ENCODE peak calls at places on chromosomes 13 and 19, in seven cellular contexts. S, X, H, L, Q, N and Z are unnamed samples.

GRCh38 chr13:45473627-45474026 is 8.9 kb downstream of the COG3 start:
- DNase-seq in Q (no peak), S (no peak), L (no peak), N (no peak), H (no peak), X (no peak), Z (no peak)

GRCh38 chr13:97339989-97340361 is 94.0 kb upstream of the RAP2A start:
- DNase-seq in H (no peak), Q (no peak), S (no peak), N (no peak), L (no peak), X (no peak), Z (no peak)

GRCh38 chr19:45887311-45887710 is 1.4 kb upstream of the IRF2BP1 start:
- DNase-seq in X (no peak), L (no peak), Q (no peak), S (no peak), N (no peak), H (no peak), Z (no peak)

GRCh38 chr19:14366529-14366928 is 14.7 kb upstream of the ADGRE5 start:
- DNase-seq in S (peak), Q (no peak), X (peak), N (no peak), H (no peak), L (peak), Z (no peak)

GRCh38 chr13:94722596-94722995 is 10.3 kb upstream of the SOX21 start:
- DNase-seq in X (no peak), S (no peak), N (no peak), H (peak), L (no peak), Q (no peak), Z (no peak)

GRCh38 chr19:1161716-1162115 is 12.4 kb downstream of the SBNO2 start:
- DNase-seq in L (no peak), S (no peak), H (no peak), X (no peak), N (no peak), Q (no peak), Z (no peak)

GRCh38 chr19:18939922-18940775 is 868 bp downstream of the HOMER3 start:
- DNase-seq in H (no peak), L (no peak), Q (no peak), N (peak), X (no peak), S (no peak), Z (peak)

GRCh38 chr13:100274942-100275506 is 186.1 kb downstream of the PCCA start:
- DNase-seq in L (no peak), N (no peak), X (no peak), S (no peak), H (no peak), Q (no peak), Z (no peak)

GRCh38 chr19:41934849-41935374 is 6.7 kb upstream of the ERFL start:
- DNase-seq in Q (no peak), L (peak), H (peak), S (peak), X (peak), N (peak), Z (peak)

GRCh38 chr13:45482571-45483173 is 17.9 kb downstream of the COG3 start:
- DNase-seq in X (no peak), L (no peak), S (no peak), H (no peak), N (no peak), Q (no peak), Z (no peak)

GRCh38 chr13:24747248-24748151 is 16.5 kb upstream of the RNF17 start:
- DNase-seq in H (peak), S (no peak), X (peak), N (no peak), Q (no peak), L (no peak), Z (peak)

GRCh38 chr13:104984296-104984818 is 1551.1 kb downstream of the EFNB2 start:
- DNase-seq in X (peak), S (peak), L (peak), H (no peak), Q (no peak), N (peak), Z (no peak)

GRCh38 chr13:27053902-27054595 is 117.6 kb downstream of the USP12 start:
- DNase-seq in N (no peak), H (no peak), Q (no peak), S (no peak), X (no peak), L (no peak), Z (no peak)

GRCh38 chr13:97471721-97472120 is 37.8 kb downstream of the RAP2A start:
- DNase-seq in Q (no peak), H (no peak), L (no peak), S (no peak), N (no peak), X (no peak), Z (no peak)

GRCh38 chr13:95039415-95039814 is 261.8 kb downstream of the ABCC4 start:
- DNase-seq in S (no peak), X (no peak), H (no peak), N (no peak), Q (no peak), L (no peak), Z (no peak)

GRCh38 chr19:47112664-47113445 is 721 bp downstream of the ZC3H4 start:
- DNase-seq in S (peak), N (peak), H (peak), Q (peak), L (peak), X (peak), Z (peak)

GRCh38 chr19:29667941-29668340 is 2.7 kb downstream of the PLEKHF1 start:
- DNase-seq in X (peak), Q (no peak), L (no peak), H (no peak), S (peak), N (no peak), Z (no peak)

GRCh38 chr19:18007939-18008673 is at the start of gene ARRDC2:
- DNase-seq in Q (peak), S (peak), N (peak), X (peak), L (peak), H (peak), Z (peak)

GRCh38 chr19:10960314-10961072 is at the start of gene SMARCA4:
- DNase-seq in X (peak), N (peak), H (peak), L (peak), Q (peak), S (peak), Z (peak)

GRCh38 chr13:29543230-29544215 is 52.0 kb downstream of the SLC7A1 start:
- DNase-seq in N (no peak), H (no peak), Q (no peak), X (peak), L (peak), S (peak), Z (no peak)

GRCh38 chr13:110344320-110344719 is 37.2 kb downstream of the COL4A2 start:
- DNase-seq in N (no peak), L (no peak), H (no peak), S (no peak), Q (no peak), X (no peak), Z (no peak)

GRCh38 chr13:83333614-83334388 is 548.5 kb downstream of the SLITRK1 start:
- DNase-seq in S (no peak), Q (no peak), N (no peak), H (no peak), X (no peak), L (no peak), Z (no peak)

GRCh38 chr13:44193731-44194130 is 179.9 kb upstream of the SERP2 start:
- DNase-seq in Q (no peak), X (no peak), L (no peak), N (no peak), H (no peak), S (no peak), Z (no peak)

GRCh38 chr13:94268661-94269060 is 210.8 kb downstream of the DCT start:
- DNase-seq in X (no peak), N (no peak), H (no peak), Q (no peak), S (no peak), L (no peak), Z (no peak)

GRCh38 chr13:22454586-22454985 is 726.2 kb upstream of the SGCG start:
- DNase-seq in N (no peak), L (no peak), H (no peak), Q (no peak), X (no peak), S (no peak), Z (no peak)

GRCh38 chr19:342801-343421 is 1.7 kb downstream of the MIER2 start:
- DNase-seq in N (no peak), H (no peak), X (no peak), Q (peak), S (no peak), L (no peak), Z (no peak)

GRCh38 chr13:26914624-26915023 is 154.0 kb upstream of the GPR12 start:
- DNase-seq in X (no peak), L (no peak), N (no peak), S (no peak), H (peak), Q (no peak), Z (no peak)

GRCh38 chr13:114002771-114003321 is 29.0 kb upstream of the C13orf46 start:
- DNase-seq in Q (no peak), N (no peak), S (no peak), L (no peak), H (no peak), X (no peak), Z (no peak)

GRCh38 chr13:24035411-24035810 is 125.1 kb upstream of the SPATA13 start:
- DNase-seq in X (no peak), Q (no peak), S (no peak), N (no peak), H (no peak), L (no peak), Z (no peak)

GRCh38 chr19:6233827-6234511 is 45.8 kb downstream of the MLLT1 start:
- DNase-seq in H (no peak), X (no peak), Q (no peak), S (no peak), L (no peak), N (no peak), Z (no peak)

GRCh38 chr13:74641586-74641985 is 507.4 kb upstream of the KLF12 start:
- DNase-seq in X (no peak), S (no peak), N (no peak), L (no peak), Q (no peak), H (no peak), Z (no peak)

GRCh38 chr19:30890033-30890432 is 459.2 kb downstream of the TSHZ3 start:
- DNase-seq in X (no peak), L (no peak), H (no peak), Q (no peak), N (no peak), S (no peak), Z (no peak)

GRCh38 chr19:43651758-43652545 is 12.3 kb upstream of the CADM4 start:
- DNase-seq in N (peak), L (peak), H (peak), X (peak), Q (peak), S (peak), Z (no peak)

GRCh38 chr13:110644892-110645521 is 29.7 kb downstream of the NAXD start:
- DNase-seq in X (peak), H (no peak), Q (peak), N (peak), L (peak), S (peak), Z (peak)

GRCh38 chr13:106515635-106516254 is 19.7 kb downstream of the EFNB2 start:
- DNase-seq in S (no peak), N (no peak), X (no peak), H (no peak), Q (no peak), L (no peak), Z (no peak)

GRCh38 chr13:86486582-86486981 is 687.4 kb upstream of the SLITRK6 start:
- DNase-seq in S (no peak), L (no peak), H (no peak), N (no peak), X (no peak), Q (no peak), Z (no peak)

GRCh38 chr13:51801631-51802099 is 2.3 kb downstream of the DHRS12 start:
- DNase-seq in S (no peak), N (peak), Q (peak), L (no peak), X (no peak), H (no peak), Z (peak)

GRCh38 chr13:92137519-92137918 is 739.1 kb downstream of the GPC5 start:
- DNase-seq in L (no peak), H (no peak), Q (no peak), X (no peak), N (no peak), S (no peak), Z (no peak)

GRCh38 chr19:1742989-1743696 is 10.2 kb upstream of the ONECUT3 start:
- DNase-seq in Q (no peak), H (no peak), S (no peak), X (no peak), L (no peak), N (no peak), Z (no peak)